ENCODE peak calls at places on chromosomes 5 and 9, in nine cellular contexts. R, F, O, U, D, W, K, Y and S are unnamed samples.

GRCh38 chr9:26775405-26775804 is 117.2 kb downstream of the CAAP1 start:
- DNase-seq in R (no peak), F (no peak), O (no peak), U (no peak), D (no peak), W (no peak), K (no peak), Y (no peak), S (no peak)

GRCh38 chr5:127813633-127814171 is 110.5 kb downstream of the CCDC192 start:
- DNase-seq in R (no peak), F (no peak), O (no peak), U (no peak), D (no peak), W (no peak), K (no peak), Y (peak), S (no peak)

GRCh38 chr9:31137151-31137849 is 1247.1 kb upstream of the ACO1 start:
- DNase-seq in R (no peak), F (no peak), O (no peak), U (no peak), D (no peak), W (no peak), K (no peak), Y (peak), S (no peak)

GRCh38 chr9:134738869-134739659 is 97.5 kb downstream of the COL5A1 start:
- DNase-seq in R (peak), F (peak), O (peak), U (peak), D (no peak), W (peak), K (peak), Y (peak), S (peak)

GRCh38 chr5:137186759-137187461 is 312.2 kb downstream of the SPOCK1 start:
- DNase-seq in R (no peak), F (no peak), O (peak), U (peak), D (no peak), W (peak), K (no peak), Y (no peak), S (no peak)

GRCh38 chr5:78930742-78931141 is 54.4 kb downstream of the ARSB start:
- DNase-seq in R (no peak), F (no peak), O (no peak), U (no peak), D (no peak), W (no peak), K (no peak), Y (no peak), S (no peak)

GRCh38 chr9:17191095-17191494 is 56.3 kb downstream of the CNTLN start:
- DNase-seq in R (no peak), F (no peak), O (no peak), U (no peak), D (no peak), W (no peak), K (no peak), Y (no peak), S (no peak)

GRCh38 chr9:124257070-124257864 is 482 bp upstream of the NEK6 start:
- DNase-seq in R (no peak), F (no peak), O (no peak), U (no peak), D (no peak), W (no peak), K (peak), Y (no peak), S (no peak)

GRCh38 chr5:80184235-80185023 is 71.4 kb downstream of the SERINC5 start:
- DNase-seq in R (peak), F (peak), O (no peak), U (no peak), D (no peak), W (no peak), K (peak), Y (peak), S (no peak)

GRCh38 chr9:35990155-35990554 is 32.2 kb upstream of the OR2S2 start:
- DNase-seq in R (no peak), F (no peak), O (no peak), U (no peak), D (no peak), W (no peak), K (no peak), Y (no peak), S (no peak)

GRCh38 chr9:91681461-91682305 is 258.1 kb upstream of the NFIL3 start:
- DNase-seq in R (peak), F (peak), O (peak), U (peak), D (no peak), W (peak), K (peak), Y (peak), S (peak)

GRCh38 chr5:118243068-118243467 is 745.3 kb downstream of the DTWD2 start:
- DNase-seq in R (no peak), F (no peak), O (no peak), U (no peak), D (no peak), W (no peak), K (no peak), Y (no peak), S (no peak)

GRCh38 chr5:372556-372910 is 51.0 kb downstream of the AHRR start:
- DNase-seq in R (no peak), F (peak), O (peak), U (no peak), D (no peak), W (no peak), K (no peak), Y (no peak), S (no peak)

GRCh38 chr5:93246093-93246855 is 334.7 kb downstream of the NR2F1-AS1 start:
- DNase-seq in R (no peak), F (no peak), O (no peak), U (no peak), D (no peak), W (no peak), K (peak), Y (no peak), S (no peak)

GRCh38 chr5:161411156-161411555 is 135.4 kb downstream of the GABRB2 start:
- DNase-seq in R (no peak), F (no peak), O (no peak), U (no peak), D (no peak), W (no peak), K (no peak), Y (no peak), S (no peak)

GRCh38 chr9:81915801-81916505 is 12.3 kb upstream of the SPATA31D4 start:
- DNase-seq in R (no peak), F (no peak), O (no peak), U (no peak), D (no peak), W (no peak), K (no peak), Y (no peak), S (no peak)

GRCh38 chr5:157148734-157149615 is 6.3 kb upstream of the MED7 start:
- DNase-seq in R (peak), F (peak), O (no peak), U (peak), D (peak), W (peak), K (peak), Y (peak), S (peak)

GRCh38 chr5:178460598-178461425 is 129.4 kb downstream of the COL23A1 start:
- DNase-seq in R (peak), F (peak), O (peak), U (peak), D (no peak), W (peak), K (peak), Y (peak), S (no peak)

GRCh38 chr9:109251080-109251775 is 69.6 kb downstream of the EPB41L4B start:
- DNase-seq in R (peak), F (no peak), O (no peak), U (no peak), D (no peak), W (no peak), K (no peak), Y (peak), S (no peak)